ENCODE peak calls at places on chromosome X, in six cellular contexts. T is CD8-positive, alpha-beta memory T cell; J is neural progenitor cell; B is A549; L is HepG2; N is fibroblast of lung. K is an unnamed sample.

GRCh38 chrX:116238866-116239265 is 68.3 kb downstream of the AGTR2 start:
- DNase-seq in J (no peak), T (no peak), B (no peak), N (no peak), L (no peak), K (no peak)

GRCh38 chrX:96027363-96027894 is 657.2 kb upstream of the DIAPH2 start:
- DNase-seq in B (no peak), N (peak; percentile 89), T (no peak), J (no peak), L (no peak), K (no peak)

GRCh38 chrX:70433848-70434351 is 10.7 kb upstream of the DLG3 start:
- DNase-seq in J (peak; percentile 83), B (peak; percentile 70), T (peak; percentile 76), N (peak; percentile 49), L (peak; percentile 54), K (peak; percentile 35)

GRCh38 chrX:85052207-85052606 is 48.5 kb downstream of the APOOL start:
- DNase-seq in T (no peak), J (no peak), N (peak; percentile 39), L (no peak), B (no peak), K (no peak)

GRCh38 chrX:123217077-123217476 is 33.0 kb downstream of the GRIA3 start:
- DNase-seq in T (no peak), N (no peak), J (no peak), B (no peak), L (no peak), K (no peak)

GRCh38 chrX:152072236-152072635 is 66.1 kb downstream of the MAGEA10 start:
- DNase-seq in L (peak; percentile 0), B (peak; percentile 40), J (no peak), N (peak; percentile 6), T (no peak), K (no peak)

GRCh38 chrX:38891641-38892413 is 90.6 kb downstream of the MID1IP1 start:
- DNase-seq in L (no peak), N (peak; percentile 18), J (no peak), B (no peak), T (no peak), K (peak; percentile 53)

GRCh38 chrX:153507484-153508178 is 9.8 kb upstream of the ATP2B3 start:
- DNase-seq in B (peak; percentile 69), T (peak; percentile 70), J (peak; percentile 80), N (peak; percentile 59), L (peak; percentile 27), K (peak; percentile 39)

GRCh38 chrX:30653415-30654131 is at the start of gene GK:
- DNase-seq in L (no peak), N (peak; percentile 23), B (no peak), T (no peak), J (peak; percentile 39), K (no peak)

GRCh38 chrX:97200454-97200853 is 316.7 kb downstream of the RPA4 start:
- DNase-seq in L (no peak), N (no peak), B (no peak), J (peak; percentile 72), T (no peak), K (no peak)

DNA sequence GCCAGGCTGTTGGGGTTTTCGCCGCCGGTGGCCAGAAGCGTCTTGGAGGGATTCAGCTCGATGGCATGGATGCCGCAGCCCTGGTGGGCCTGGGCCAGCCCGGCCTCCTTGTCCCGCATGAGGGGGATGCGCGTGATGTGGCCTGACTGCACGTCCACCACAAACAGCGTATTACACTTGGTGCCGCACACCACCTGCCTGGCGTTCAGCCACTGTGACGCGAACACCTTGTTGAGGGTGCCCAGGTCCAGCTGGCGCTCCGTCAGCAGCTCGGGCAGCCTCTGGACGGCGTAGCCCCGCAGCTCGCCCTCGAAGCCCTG is 728 bp downstream of the DCAF12L2 start:
- DNase-seq in T (no peak), N (no peak), J (no peak), L (no peak), B (no peak), K (no peak)
- H3K4me3 ChIP-seq in T (no peak overlapping the region), N (no peak overlapping the region), J (peak overlapping the region; percentile 42), L (no peak overlapping the region), B (peak overlapping the region; percentile 44), K (no peak overlapping the region)

GRCh38 chrX:129577473-129577872 is 37.4 kb downstream of the OCRL start:
- DNase-seq in B (peak; percentile 47), L (no peak), N (peak; percentile 77), T (no peak), J (no peak), K (no peak)
- H3K4me3 ChIP-seq in B (no peak overlapping the region), L (no peak overlapping the region), N (no peak overlapping the region), T (no peak overlapping the region), J (no peak overlapping the region), K (no peak overlapping the region)

GRCh38 chrX:120561634-120562568 is 1.1 kb upstream of the CUL4B start:
- DNase-seq in B (no peak), L (no peak), T (no peak), N (no peak), J (no peak), K (no peak)
- H3K4me3 ChIP-seq in B (peak overlapping the region; percentile 88), L (peak overlapping the region; percentile 74), T (peak overlapping the region; percentile 84), N (peak overlapping the region; percentile 83), J (peak overlapping the region; percentile 51), K (peak overlapping the region; percentile 68)

DNA sequence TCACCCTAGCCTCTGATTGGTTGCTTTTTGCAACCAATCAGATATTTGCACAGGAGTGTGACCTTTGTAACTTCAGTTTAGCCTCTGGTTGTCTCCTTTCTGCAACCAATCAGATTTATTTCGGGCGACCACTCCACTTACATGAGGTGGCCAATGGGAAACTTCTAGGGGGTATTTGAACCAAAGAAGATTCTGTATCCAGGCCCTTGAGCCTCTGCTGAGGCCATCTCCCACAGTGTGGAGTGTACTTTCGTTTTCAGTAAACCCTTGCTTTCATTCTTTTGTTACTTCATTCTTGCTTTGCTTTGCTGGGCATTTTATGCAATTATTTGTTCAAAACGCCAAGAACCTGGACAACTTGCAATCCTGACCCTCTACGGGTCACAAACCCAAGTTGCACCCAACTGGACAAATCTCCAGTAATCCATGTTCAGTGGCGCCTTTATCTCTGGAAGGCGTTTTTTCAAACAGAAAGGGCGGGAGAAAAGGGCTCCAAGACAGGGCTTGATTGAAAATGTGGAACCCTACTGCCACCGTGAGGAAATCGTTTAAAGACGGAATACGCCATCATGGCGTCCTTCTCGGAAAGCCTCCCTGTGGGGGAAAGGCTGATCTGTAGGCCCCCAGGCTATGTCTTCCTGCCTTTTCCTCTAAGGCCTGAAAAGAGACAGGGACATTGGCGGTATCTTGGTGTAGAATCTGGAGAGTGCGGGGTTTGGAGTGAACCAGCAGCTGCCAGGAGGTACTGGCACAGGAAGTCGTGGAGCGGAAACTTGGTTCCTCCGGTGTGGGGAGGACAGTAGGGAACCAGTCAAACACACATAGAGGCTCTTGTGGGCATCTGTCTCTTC is 184.6 kb downstream of the OR13H1 start:
- DNase-seq in T (peak; percentile 85), B (peak; percentile 76), N (no peak), J (no peak), L (no peak), K (no peak)
- H3K4me3 ChIP-seq in T (no peak overlapping the region), B (peak overlapping the region; percentile 30), N (no peak overlapping the region), J (no peak overlapping the region), L (no peak overlapping the region), K (no peak overlapping the region)

DNA sequence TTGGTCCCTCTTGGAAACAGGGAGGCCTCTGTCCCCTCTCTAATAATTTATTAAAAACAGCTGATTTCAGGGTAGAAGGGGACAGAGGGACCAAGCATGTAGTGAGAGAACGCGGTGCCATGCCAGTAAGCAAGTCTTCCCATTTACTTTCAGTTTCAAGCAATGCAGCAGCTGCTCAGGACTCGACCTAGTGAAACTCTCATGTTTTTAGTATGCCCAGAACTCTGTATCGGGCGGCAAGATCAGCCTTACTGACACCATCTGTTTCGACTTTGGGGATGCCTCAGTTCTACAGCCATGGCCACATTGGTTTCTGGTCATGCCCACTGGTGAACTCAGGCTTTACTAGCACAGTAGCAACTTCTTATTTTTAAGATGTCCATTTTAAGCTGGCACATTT is 40.6 kb downstream of the ZNF81 start:
- DNase-seq in J (no peak), T (no peak), B (no peak), L (no peak), N (no peak), K (no peak)
- H3K4me3 ChIP-seq in J (no peak overlapping the region), T (no peak overlapping the region), B (no peak overlapping the region), L (no peak overlapping the region), N (no peak overlapping the region), K (no peak overlapping the region)